ENCODE peak calls at places on chromosomes 2 and 18, in eight cellular contexts. H, R, J, F, E, V, M and K are unnamed samples.

GRCh38 chr2:120735750-120736170 is at the start of gene GLI2:
- DNase-seq in H (peak; percentile 83), R (peak; percentile 77), J (peak; percentile 33), F (no peak), E (peak; percentile 78), V (peak; percentile 88), M (no peak), K (no peak)

GRCh38 chr2:57371186-57371585 is 675.4 kb upstream of the VRK2 start:
- DNase-seq in H (no peak), R (peak; percentile 1), J (no peak), F (no peak), E (peak; percentile 25), V (no peak), M (no peak), K (no peak)

GRCh38 chr2:127664895-127665225 is 10.5 kb downstream of the LIMS2 start:
- DNase-seq in H (no peak), R (no peak), J (no peak), F (no peak), E (no peak), V (no peak), M (no peak), K (no peak)

GRCh38 chr18:5729983-5730699 is 165.2 kb downstream of the TMEM200C start:
- DNase-seq in H (peak; percentile 73), R (no peak), J (no peak), F (no peak), E (no peak), V (no peak), M (no peak), K (no peak)

GRCh38 chr2:228545749-228546148 is 364.3 kb upstream of the SPHKAP start:
- DNase-seq in H (no peak), R (peak; percentile 19), J (no peak), F (no peak), E (no peak), V (no peak), M (no peak), K (no peak)

GRCh38 chr2:47264183-47264582 is 109.1 kb upstream of the STPG4 start:
- DNase-seq in H (no peak), R (no peak), J (no peak), F (no peak), E (no peak), V (no peak), M (no peak), K (no peak)

GRCh38 chr2:120847700-120848321 is 112.1 kb downstream of the GLI2 start:
- DNase-seq in H (no peak), R (no peak), J (peak; percentile 42), F (no peak), E (no peak), V (no peak), M (peak; percentile 54), K (no peak)

GRCh38 chr2:191976436-191976835 is 129.5 kb upstream of the CAVIN2 start:
- DNase-seq in H (no peak), R (peak; percentile 94), J (no peak), F (no peak), E (peak; percentile 80), V (no peak), M (no peak), K (no peak)

GRCh38 chr18:77218642-77219041 is 31.0 kb upstream of the GALR1 start:
- DNase-seq in H (no peak), R (no peak), J (no peak), F (no peak), E (no peak), V (no peak), M (no peak), K (no peak)

GRCh38 chr2:144943986-144944385 is 424.1 kb upstream of the ZEB2 start:
- DNase-seq in H (no peak), R (peak; percentile 70), J (no peak), F (no peak), E (peak; percentile 53), V (no peak), M (peak; percentile 31), K (no peak)

GRCh38 chr2:79776461-79777146 is 263.8 kb downstream of the CTNNA2 start:
- DNase-seq in H (no peak), R (peak; percentile 2), J (no peak), F (no peak), E (no peak), V (no peak), M (no peak), K (no peak)

GRCh38 chr2:145631561-145631960 is 1111.6 kb upstream of the ZEB2 start:
- DNase-seq in H (no peak), R (no peak), J (no peak), F (no peak), E (no peak), V (no peak), M (peak; percentile 50), K (no peak)

GRCh38 chr18:3008546-3008945 is 4.4 kb downstream of the LPIN2 start:
- DNase-seq in H (no peak), R (peak; percentile 83), J (no peak), F (no peak), E (peak; percentile 64), V (no peak), M (no peak), K (no peak)

GRCh38 chr18:45777393-45777792 is 48.1 kb upstream of the SIGLEC15 start:
- DNase-seq in H (no peak), R (peak; percentile 95), J (no peak), F (no peak), E (peak; percentile 91), V (no peak), M (no peak), K (no peak)

GRCh38 chr2:5914831-5915611 is 222.8 kb downstream of the SOX11 start:
- DNase-seq in H (peak; percentile 49), R (peak; percentile 98), J (peak; percentile 78), F (no peak), E (peak; percentile 72), V (no peak), M (no peak), K (no peak)

GRCh38 chr2:54523336-54523959 is 67.3 kb downstream of the SPTBN1 start:
- DNase-seq in H (no peak), R (no peak), J (no peak), F (no peak), E (no peak), V (no peak), M (no peak), K (no peak)

GRCh38 chr2:99571609-99572344 is 82.0 kb upstream of the REV1 start:
- DNase-seq in H (no peak), R (peak; percentile 38), J (peak; percentile 93), F (no peak), E (no peak), V (no peak), M (no peak), K (no peak)

GRCh38 chr2:58194451-58194850 is 46.7 kb downstream of the FANCL start:
- DNase-seq in H (no peak), R (no peak), J (peak; percentile 49), F (no peak), E (no peak), V (no peak), M (no peak), K (no peak)

GRCh38 chr18:22543764-22544163 is 126.0 kb upstream of the CTAGE1 start:
- DNase-seq in H (no peak), R (no peak), J (no peak), F (no peak), E (no peak), V (no peak), M (no peak), K (no peak)

GRCh38 chr2:179521944-179522343 is 257.3 kb upstream of the SESTD1 start:
- DNase-seq in H (no peak), R (no peak), J (no peak), F (no peak), E (no peak), V (no peak), M (no peak), K (no peak)

GRCh38 chr2:128064353-128064752 is 26.6 kb upstream of the UGGT1 start:
- DNase-seq in H (no peak), R (no peak), J (no peak), F (no peak), E (no peak), V (no peak), M (no peak), K (no peak)